ENCODE peak calls at places on chromosomes 7 and 10, in six cellular contexts. J is neural progenitor cell, X is lung, F is endothelial cell of umbilical vein, G is thoracic aorta, O is pancreas. L is an unnamed sample.

GRCh38 chr10:17416442-17417211 is 37.8 kb downstream of the ST8SIA6 start:
- DNase-seq in J (no peak), F (no peak), G (no peak), X (no peak), O (no peak), L (no peak)

GRCh38 chr7:94671444-94672235 is 15.7 kb upstream of the SGCE start:
- DNase-seq in F (no peak), X (no peak), O (no peak), G (no peak), J (no peak), L (no peak)

GRCh38 chr7:30074422-30075030 is 46.3 kb downstream of the PLEKHA8 start:
- DNase-seq in F (peak), O (no peak), G (no peak), X (no peak), J (peak), L (peak)

GRCh38 chr10:100693815-100694214 is 51.6 kb upstream of the PAX2 start:
- DNase-seq in J (no peak), G (no peak), F (no peak), X (no peak), O (no peak), L (no peak)

GRCh38 chr7:37943905-37944736 is 23.7 kb downstream of the EPDR1 start:
- DNase-seq in O (no peak), F (no peak), G (no peak), J (no peak), X (no peak), L (no peak)

GRCh38 chr7:151115121-151115835 is 29.0 kb downstream of the AGAP3 start:
- DNase-seq in F (peak), J (peak), G (no peak), X (no peak), O (no peak), L (peak)

GRCh38 chr10:44244745-44245600 is 139.9 kb downstream of the CXCL12 start:
- DNase-seq in J (no peak), F (no peak), O (no peak), X (no peak), G (no peak), L (peak)

GRCh38 chr10:71795248-71795647 is 21.9 kb upstream of the VSIR start:
- DNase-seq in X (no peak), G (no peak), J (peak), F (peak), O (no peak), L (peak)

GRCh38 chr7:94698275-94698674 is 42.3 kb upstream of the SGCE start:
- DNase-seq in F (peak), G (no peak), X (no peak), J (no peak), O (no peak), L (peak)

GRCh38 chr10:43667317-43667731 is 18.6 kb upstream of the ZNF32 start:
- DNase-seq in J (peak), X (no peak), O (no peak), F (no peak), G (no peak), L (peak)

GRCh38 chr10:92156874-92157273 is 134.0 kb downstream of the CPEB3 start:
- DNase-seq in F (no peak), O (no peak), J (no peak), G (no peak), X (no peak), L (no peak)

GRCh38 chr10:78178940-78179339 is 145.3 kb downstream of the RPS24 start:
- DNase-seq in F (no peak), G (no peak), J (no peak), O (no peak), X (peak), L (no peak)

GRCh38 chr7:73572767-73573186 is 5.6 kb downstream of the TBL2 start:
- DNase-seq in J (no peak), F (no peak), O (no peak), X (no peak), G (no peak), L (no peak)

GRCh38 chr10:69869291-69869841 is 67.7 kb downstream of the COL13A1 start:
- DNase-seq in O (no peak), X (no peak), G (no peak), F (peak), J (no peak), L (peak)

GRCh38 chr10:69096045-69096444 is 8.1 kb downstream of the SRGN start:
- DNase-seq in X (no peak), O (no peak), G (no peak), J (no peak), F (no peak), L (no peak)

GRCh38 chr10:44689368-44689767 is 221.8 kb upstream of the TMEM72 start:
- DNase-seq in F (no peak), J (peak), G (no peak), X (no peak), O (no peak), L (peak)

GRCh38 chr7:93964262-93964661 is 39.9 kb downstream of the BET1 start:
- DNase-seq in G (no peak), X (no peak), O (no peak), F (no peak), J (no peak), L (no peak)

GRCh38 chr7:106346678-106347217 is 62.0 kb upstream of the NAMPT start:
- DNase-seq in G (no peak), F (peak), X (no peak), J (no peak), O (no peak), L (peak)

GRCh38 chr10:12700557-12700874 is 301.0 kb downstream of the CCDC3 start:
- DNase-seq in X (no peak), J (no peak), O (no peak), G (no peak), F (no peak), L (no peak)

GRCh38 chr7:28301148-28301641 is 111.1 kb upstream of the CREB5 start:
- DNase-seq in O (no peak), F (no peak), G (no peak), J (no peak), X (peak), L (peak)

GRCh38 chr7:159039716-159040115 is 105.0 kb downstream of the VIPR2 start:
- DNase-seq in J (no peak), X (no peak), F (no peak), O (no peak), G (no peak), L (no peak)

GRCh38 chr10:116891208-116891607 is 41.9 kb downstream of the ENO4 start:
- DNase-seq in J (no peak), O (no peak), F (peak), G (no peak), X (no peak), L (peak)

GRCh38 chr10:104824378-104825006 is 183.4 kb downstream of the SORCS3 start:
- DNase-seq in O (no peak), X (no peak), J (peak), G (no peak), F (no peak), L (peak)

GRCh38 chr7:53418834-53419482 is 383.5 kb downstream of the POM121L12 start:
- DNase-seq in X (no peak), F (no peak), J (no peak), O (no peak), G (no peak), L (no peak)

GRCh38 chr7:15784694-15785030 is 98.2 kb upstream of the MEOX2 start:
- DNase-seq in O (no peak), G (no peak), X (no peak), J (no peak), F (no peak), L (no peak)

GRCh38 chr7:9407816-9408215 is 974.4 kb downstream of the NXPH1 start:
- DNase-seq in J (no peak), G (no peak), X (no peak), F (no peak), O (no peak), L (no peak)

GRCh38 chr7:801940-802364 is 30.3 kb upstream of the SUN1 start:
- DNase-seq in F (no peak), O (peak), G (no peak), J (no peak), X (peak), L (no peak)

GRCh38 chr10:114157912-114158311 is 16.1 kb downstream of the CCDC186 start:
- DNase-seq in J (no peak), F (no peak), O (no peak), G (no peak), X (no peak), L (no peak)

GRCh38 chr7:5767066-5767465 is 14.4 kb downstream of the RNF216 start:
- DNase-seq in O (no peak), X (no peak), J (no peak), F (no peak), G (no peak), L (no peak)

GRCh38 chr10:25766687-25767221 is 167.3 kb upstream of the MYO3A start:
- DNase-seq in F (no peak), O (no peak), J (peak), G (no peak), X (no peak), L (no peak)
- H3K4me3 ChIP-seq in F (no peak), O (no peak), J (peak), G (no peak), X (no peak), L (no peak)

DNA sequence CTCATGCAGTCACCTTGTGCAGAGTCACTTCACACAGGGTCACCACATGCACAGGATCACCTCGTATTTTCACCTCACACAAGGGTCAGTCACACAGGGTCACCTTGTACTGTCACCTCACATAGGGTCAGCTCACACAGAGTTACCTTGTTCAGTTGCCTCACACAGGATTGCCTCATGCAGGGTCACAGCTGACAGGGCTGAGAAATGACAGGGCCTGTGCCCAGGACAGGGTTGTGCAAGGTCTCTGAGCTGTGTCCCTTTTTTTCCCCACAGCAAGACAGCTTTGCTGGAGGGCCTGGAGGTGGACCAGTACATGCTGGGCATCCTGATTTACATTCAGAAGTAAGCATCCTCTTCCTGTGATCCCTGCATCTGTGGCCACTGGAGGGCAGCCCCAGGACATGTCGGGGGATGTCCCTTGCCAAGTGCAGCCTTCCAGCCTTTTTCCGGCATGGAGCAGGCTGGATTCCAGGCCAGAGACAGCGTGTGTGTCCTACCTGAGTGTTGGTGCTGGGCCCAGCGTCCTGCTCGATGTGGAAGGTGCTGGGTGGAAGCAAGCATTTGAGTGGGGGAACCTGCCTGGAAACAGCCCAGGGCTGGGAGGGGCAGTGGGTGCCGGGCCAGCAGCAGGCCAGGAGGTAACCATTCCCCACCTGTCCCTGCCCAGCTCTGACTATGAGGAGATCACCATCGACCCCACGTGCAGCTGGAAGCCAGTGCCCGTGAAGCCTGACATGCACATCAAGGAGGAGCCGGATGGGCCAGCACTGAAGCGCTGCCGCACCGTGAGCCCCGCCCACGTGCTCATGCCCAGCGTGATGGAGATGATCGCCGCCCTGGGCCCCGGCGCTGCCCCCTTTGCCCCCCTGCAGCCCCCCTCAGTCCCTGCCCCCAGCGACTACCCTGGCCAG is 16.3 kb downstream of the ZMIZ2 start:
- DNase-seq in G (no peak), O (no peak), X (no peak), F (no peak), J (no peak), L (no peak)
- TF ChIP-seq CTCF in G (no peak), O (no peak), X (no peak), F (no peak), J (no peak), L (no peak)

GRCh38 chr7:90119178-90119971 is 34.9 kb upstream of the STEAP1 start:
- DNase-seq in G (no peak), J (peak), X (no peak), F (no peak), O (peak), L (peak)
- H3K4me3 ChIP-seq in G (peak), J (peak), X (peak), F (peak), O (peak), L (peak)

GRCh38 chr10:29430101-29430500 is 141.2 kb downstream of the LYZL1 start:
- DNase-seq in O (no peak), X (no peak), F (no peak), G (no peak), J (no peak), L (peak)
- TF ChIP-seq CTCF in O (no peak), X (no peak), F (no peak), G (no peak), J (no peak), L (no peak)

L was measured in AG10803.